ENCODE peak calls at places on chromosomes 12 and 14, in four cellular contexts. One of them, this sample, is unnamed.

GRCh38 chr12:109053382-109054123 is 1.2 kb downstream of the USP30 start:
- DNase-seq in stomach: no peak
- DNase-seq in Panc1: no peak
- DNase-seq in B cell: peak
- DNase-seq in this sample: no peak

GRCh38 chr12:105783983-105784947 is 354.5 kb downstream of the NUAK1 start:
- DNase-seq in stomach: no peak
- DNase-seq in Panc1: no peak
- DNase-seq in B cell: no peak
- DNase-seq in this sample: no peak

GRCh38 chr12:120238224-120238616 is 27.3 kb downstream of the PXN start:
- DNase-seq in stomach: no peak
- DNase-seq in Panc1: no peak
- DNase-seq in B cell: no peak
- DNase-seq in this sample: no peak

GRCh38 chr12:79549531-79550271 is 141.1 kb downstream of the PAWR start:
- DNase-seq in Panc1: no peak
- DNase-seq in stomach: no peak
- DNase-seq in B cell: no peak
- DNase-seq in this sample: no peak

GRCh38 chr12:111975161-111975931 is 37.6 kb downstream of the TMEM116 start:
- DNase-seq in stomach: no peak
- DNase-seq in B cell: no peak
- DNase-seq in Panc1: no peak
- DNase-seq in this sample: peak

GRCh38 chr12:123027726-123028445 is 47.4 kb downstream of the ARL6IP4 start:
- DNase-seq in stomach: no peak
- DNase-seq in B cell: no peak
- DNase-seq in Panc1: no peak
- DNase-seq in this sample: no peak

GRCh38 chr12:2641209-2641608 is 153.6 kb upstream of the FKBP4 start:
- DNase-seq in stomach: no peak
- DNase-seq in B cell: no peak
- DNase-seq in Panc1: no peak
- DNase-seq in this sample: no peak

GRCh38 chr14:75252254-75252837 is 26.3 kb upstream of the FOS start:
- DNase-seq in B cell: no peak
- DNase-seq in Panc1: no peak
- DNase-seq in stomach: peak
- DNase-seq in this sample: peak

GRCh38 chr12:67531051-67531450 is 117.5 kb upstream of the DYRK2 start:
- DNase-seq in Panc1: no peak
- DNase-seq in B cell: no peak
- DNase-seq in stomach: no peak
- DNase-seq in this sample: peak

GRCh38 chr12:116434155-116435065 is 124.8 kb upstream of the MAP1LC3B2 start:
- DNase-seq in stomach: peak
- DNase-seq in B cell: no peak
- DNase-seq in Panc1: no peak
- DNase-seq in this sample: peak

GRCh38 chr12:129096968-129097367 is 243.7 kb downstream of the GLT1D1 start:
- DNase-seq in B cell: peak
- DNase-seq in stomach: no peak
- DNase-seq in Panc1: no peak
- DNase-seq in this sample: no peak

GRCh38 chr12:90280033-90280432 is 571.4 kb upstream of the ATP2B1 start:
- DNase-seq in stomach: no peak
- DNase-seq in Panc1: no peak
- DNase-seq in B cell: no peak
- DNase-seq in this sample: peak

GRCh38 chr14:87883750-87884149 is 109.2 kb downstream of the GALC start:
- DNase-seq in Panc1: no peak
- DNase-seq in B cell: no peak
- DNase-seq in stomach: no peak
- DNase-seq in this sample: no peak

GRCh38 chr12:19553177-19553576 is 113.9 kb downstream of the AEBP2 start:
- DNase-seq in B cell: no peak
- DNase-seq in Panc1: no peak
- DNase-seq in stomach: no peak
- DNase-seq in this sample: no peak

GRCh38 chr14:100901391-100902183 is 1.9 kb downstream of the RTL1 start:
- DNase-seq in B cell: no peak
- DNase-seq in stomach: no peak
- DNase-seq in Panc1: no peak
- DNase-seq in this sample: no peak

GRCh38 chr14:93219103-93219726 is 12.2 kb downstream of the UBR7 start:
- DNase-seq in B cell: peak
- DNase-seq in stomach: peak
- DNase-seq in Panc1: no peak
- DNase-seq in this sample: peak

GRCh38 chr12:85573635-85574214 is 262.5 kb downstream of the RASSF9 start:
- DNase-seq in stomach: no peak
- DNase-seq in B cell: no peak
- DNase-seq in Panc1: no peak
- DNase-seq in this sample: no peak

GRCh38 chr14:31449971-31450610 is 7.2 kb downstream of the DTD2 start:
- DNase-seq in B cell: no peak
- DNase-seq in stomach: no peak
- DNase-seq in Panc1: peak
- DNase-seq in this sample: peak

GRCh38 chr12:77337327-77337726 is 272.0 kb upstream of the E2F7 start:
- DNase-seq in Panc1: no peak
- DNase-seq in B cell: no peak
- DNase-seq in stomach: no peak
- DNase-seq in this sample: no peak

GRCh38 chr14:24334431-24335271 is at the start of gene ADCY4:
- DNase-seq in B cell: no peak
- DNase-seq in stomach: no peak
- DNase-seq in Panc1: no peak
- DNase-seq in this sample: no peak

GRCh38 chr14:92400579-92401444 is 77.8 kb downstream of the SLC24A4 start:
- DNase-seq in B cell: no peak
- DNase-seq in stomach: no peak
- DNase-seq in Panc1: no peak
- DNase-seq in this sample: peak

GRCh38 chr12:95999484-95999883 is 3.3 kb upstream of the HAL start:
- DNase-seq in Panc1: no peak
- DNase-seq in B cell: no peak
- DNase-seq in stomach: no peak
- DNase-seq in this sample: no peak

GRCh38 chr14:22547948-22548750 is 40.9 kb downstream of the DAD1 start:
- DNase-seq in Panc1: no peak
- DNase-seq in B cell: no peak
- DNase-seq in stomach: no peak
- DNase-seq in this sample: no peak

GRCh38 chr12:120820885-120821510 is 83.2 kb downstream of the SPPL3 start:
- DNase-seq in stomach: no peak
- DNase-seq in B cell: no peak
- DNase-seq in Panc1: no peak
- DNase-seq in this sample: no peak

GRCh38 chr12:122124370-122124769 is 45.8 kb downstream of the MLXIP start:
- DNase-seq in stomach: no peak
- DNase-seq in Panc1: no peak
- DNase-seq in B cell: no peak
- DNase-seq in this sample: no peak

GRCh38 chr14:66490143-66491111 is 4.3 kb downstream of the CCDC196 start:
- DNase-seq in Panc1: no peak
- DNase-seq in stomach: no peak
- DNase-seq in B cell: no peak
- DNase-seq in this sample: no peak

GRCh38 chr14:66493750-66494149 is 7.6 kb downstream of the CCDC196 start:
- DNase-seq in Panc1: no peak
- DNase-seq in stomach: no peak
- DNase-seq in B cell: no peak
- DNase-seq in this sample: no peak

GRCh38 chr14:66496911-66497310 is 10.7 kb downstream of the CCDC196 start:
- DNase-seq in B cell: no peak
- DNase-seq in Panc1: no peak
- DNase-seq in stomach: no peak
- DNase-seq in this sample: no peak

GRCh38 chr14:66496188-66496807 is 10.1 kb downstream of the CCDC196 start:
- DNase-seq in B cell: no peak
- DNase-seq in stomach: no peak
- DNase-seq in Panc1: no peak
- DNase-seq in this sample: peak

GRCh38 chr14:66495214-66496098 is 9.3 kb downstream of the CCDC196 start:
- DNase-seq in stomach: peak
- DNase-seq in B cell: peak
- DNase-seq in Panc1: no peak
- DNase-seq in this sample: peak
- TF ChIP-seq CTCF in stomach: peak
- TF ChIP-seq CTCF in B cell: peak
- TF ChIP-seq CTCF in Panc1: peak
- TF ChIP-seq CTCF in this sample: peak

GRCh38 chr12:106801167-106801708 is 26.8 kb downstream of the RIC8B start:
- DNase-seq in stomach: no peak
- DNase-seq in B cell: no peak
- DNase-seq in Panc1: no peak
- DNase-seq in this sample: no peak

GRCh38 chr12:106804668-106805067 is 30.2 kb downstream of the RIC8B start:
- DNase-seq in B cell: no peak
- DNase-seq in Panc1: no peak
- DNase-seq in stomach: no peak
- DNase-seq in this sample: no peak

GRCh38 chr12:106801830-106802561 is 27.5 kb downstream of the RIC8B start:
- DNase-seq in stomach: no peak
- DNase-seq in Panc1: no peak
- DNase-seq in B cell: no peak
- DNase-seq in this sample: no peak
- TF ChIP-seq CTCF in stomach: no peak
- TF ChIP-seq CTCF in Panc1: no peak
- TF ChIP-seq CTCF in B cell: no peak
- TF ChIP-seq CTCF in this sample: no peak

DNA sequence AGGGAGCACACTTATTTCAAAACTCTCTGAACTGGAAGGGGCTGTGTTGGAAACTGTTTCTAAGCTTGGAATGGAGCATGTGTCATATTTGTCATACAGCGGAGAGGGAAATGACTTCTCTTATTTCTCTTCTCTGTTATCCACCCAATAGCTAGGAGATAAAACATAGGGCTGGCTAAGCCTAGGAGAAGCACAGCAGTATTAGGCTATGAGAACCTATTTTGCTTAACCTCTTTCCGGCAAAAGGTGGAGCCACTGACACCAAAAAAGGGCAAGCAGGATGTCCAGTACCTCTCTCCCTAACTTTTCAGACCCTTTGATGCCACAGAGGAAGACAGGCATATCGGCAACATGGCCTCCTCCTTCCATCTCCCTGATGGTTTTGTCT is 148.3 kb downstream of the CRADD start:
- DNase-seq in B cell: no peak
- DNase-seq in Panc1: no peak
- DNase-seq in stomach: no peak
- DNase-seq in this sample: no peak
- TF ChIP-seq CTCF in B cell: no peak
- TF ChIP-seq CTCF in Panc1: peak
- TF ChIP-seq CTCF in stomach: no peak
- TF ChIP-seq CTCF in this sample: no peak

GRCh38 chr14:106039400-106039799 is 513.0 kb downstream of the TMEM121 start:
- DNase-seq in Panc1: no peak
- DNase-seq in B cell: peak
- DNase-seq in stomach: no peak
- DNase-seq in this sample: no peak

DNA sequence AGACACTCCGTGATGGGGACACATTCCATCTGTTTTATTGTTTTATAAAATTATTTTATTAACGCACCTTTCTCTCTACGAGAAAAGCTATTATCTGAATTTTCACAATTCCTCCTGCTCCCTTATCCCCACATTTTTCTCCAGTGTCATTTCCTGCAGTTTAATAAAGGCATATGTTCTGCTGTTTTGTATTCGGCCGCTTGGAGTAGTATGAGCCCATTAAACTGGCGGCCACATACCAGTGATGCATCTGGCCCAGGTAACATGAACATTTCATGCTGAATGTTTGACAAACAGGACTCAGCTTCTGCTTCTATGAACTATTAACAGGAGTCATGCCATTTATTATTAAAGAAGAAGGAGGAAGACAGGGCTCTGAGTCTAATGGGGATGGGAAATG is 511.0 kb downstream of the TMEM121 start:
- DNase-seq in Panc1: no peak
- DNase-seq in B cell: no peak
- DNase-seq in stomach: no peak
- DNase-seq in this sample: no peak
- TF ChIP-seq CTCF in Panc1: peak
- TF ChIP-seq CTCF in B cell: no peak
- TF ChIP-seq CTCF in stomach: no peak
- TF ChIP-seq CTCF in this sample: no peak

GRCh38 chr14:96095581-96096476 is 56.7 kb downstream of the C14orf132 start:
- DNase-seq in B cell: no peak
- DNase-seq in Panc1: no peak
- DNase-seq in stomach: peak
- DNase-seq in this sample: peak

GRCh38 chr14:96098309-96098998 is 59.3 kb downstream of the C14orf132 start:
- DNase-seq in Panc1: peak
- DNase-seq in stomach: peak
- DNase-seq in B cell: no peak
- DNase-seq in this sample: peak

GRCh38 chr14:96097752-96098151 is 58.6 kb downstream of the C14orf132 start:
- DNase-seq in Panc1: no peak
- DNase-seq in stomach: no peak
- DNase-seq in B cell: no peak
- DNase-seq in this sample: no peak

GRCh38 chr14:96095058-96095457 is 55.9 kb downstream of the C14orf132 start:
- DNase-seq in Panc1: no peak
- DNase-seq in B cell: no peak
- DNase-seq in stomach: no peak
- DNase-seq in this sample: no peak

GRCh38 chr14:96096639-96097610 is 57.8 kb downstream of the C14orf132 start:
- DNase-seq in stomach: no peak
- DNase-seq in B cell: no peak
- DNase-seq in Panc1: no peak
- DNase-seq in this sample: no peak
- TF ChIP-seq CTCF in stomach: no peak
- TF ChIP-seq CTCF in B cell: no peak
- TF ChIP-seq CTCF in Panc1: no peak
- TF ChIP-seq CTCF in this sample: no peak